ENCODE peak calls at places on chromosomes 12 and 14, in ten cellular contexts. One of them, this sample, is unnamed.

GRCh38 chr12:131871677-131872076 is 22.7 kb upstream of the ULK1 start:
- DNase-seq in CD4-positive, alpha-beta memory T cell: no peak
- DNase-seq in HepG2: no peak
- DNase-seq in fibroblast of lung: no peak
- DNase-seq in prostate gland: no peak
- DNase-seq in neural progenitor cell: no peak
- DNase-seq in heart left ventricle: no peak
- DNase-seq in mesendoderm: no peak
- DNase-seq in Karpas-422: no peak
- DNase-seq in IMR-90: no peak
- DNase-seq in this sample: no peak

GRCh38 chr14:46352876-46353275 is 298.7 kb downstream of the RPL10L start:
- DNase-seq in fibroblast of lung: no peak
- DNase-seq in heart left ventricle: no peak
- DNase-seq in neural progenitor cell: no peak
- DNase-seq in IMR-90: no peak
- DNase-seq in CD4-positive, alpha-beta memory T cell: no peak
- DNase-seq in mesendoderm: no peak
- DNase-seq in HepG2: no peak
- DNase-seq in prostate gland: no peak
- DNase-seq in Karpas-422: no peak
- DNase-seq in this sample: no peak

GRCh38 chr14:104545151-104545931 is 34.2 kb upstream of the C14orf180 start:
- DNase-seq in heart left ventricle: peak
- DNase-seq in IMR-90: no peak
- DNase-seq in Karpas-422: no peak
- DNase-seq in prostate gland: no peak
- DNase-seq in fibroblast of lung: peak
- DNase-seq in HepG2: no peak
- DNase-seq in mesendoderm: no peak
- DNase-seq in CD4-positive, alpha-beta memory T cell: no peak
- DNase-seq in neural progenitor cell: no peak
- DNase-seq in this sample: no peak

GRCh38 chr14:26597136-26598080 is at the start of gene NOVA1:
- DNase-seq in fibroblast of lung: no peak
- DNase-seq in neural progenitor cell: peak
- DNase-seq in mesendoderm: peak
- DNase-seq in HepG2: no peak
- DNase-seq in Karpas-422: no peak
- DNase-seq in heart left ventricle: peak
- DNase-seq in IMR-90: no peak
- DNase-seq in CD4-positive, alpha-beta memory T cell: no peak
- DNase-seq in prostate gland: no peak
- DNase-seq in this sample: no peak

GRCh38 chr14:103136388-103137271 is 13.4 kb downstream of the TNFAIP2 start:
- DNase-seq in neural progenitor cell: peak
- DNase-seq in prostate gland: no peak
- DNase-seq in CD4-positive, alpha-beta memory T cell: no peak
- DNase-seq in heart left ventricle: peak
- DNase-seq in mesendoderm: peak
- DNase-seq in HepG2: no peak
- DNase-seq in IMR-90: peak
- DNase-seq in fibroblast of lung: peak
- DNase-seq in Karpas-422: no peak
- DNase-seq in this sample: no peak

GRCh38 chr12:116881867-116882507 is 746 bp upstream of the HRK start:
- DNase-seq in fibroblast of lung: no peak
- DNase-seq in Karpas-422: no peak
- DNase-seq in heart left ventricle: no peak
- DNase-seq in CD4-positive, alpha-beta memory T cell: no peak
- DNase-seq in IMR-90: no peak
- DNase-seq in prostate gland: no peak
- DNase-seq in HepG2: no peak
- DNase-seq in neural progenitor cell: peak
- DNase-seq in mesendoderm: no peak
- DNase-seq in this sample: no peak

GRCh38 chr12:131860472-131861260 is 32.5 kb downstream of the MMP17 start:
- DNase-seq in prostate gland: no peak
- DNase-seq in HepG2: peak
- DNase-seq in neural progenitor cell: peak
- DNase-seq in mesendoderm: peak
- DNase-seq in IMR-90: peak
- DNase-seq in heart left ventricle: peak
- DNase-seq in fibroblast of lung: peak
- DNase-seq in Karpas-422: peak
- DNase-seq in CD4-positive, alpha-beta memory T cell: peak
- DNase-seq in this sample: no peak

GRCh38 chr12:118189761-118190181 is 53.8 kb downstream of the PEBP1 start:
- DNase-seq in CD4-positive, alpha-beta memory T cell: no peak
- DNase-seq in mesendoderm: peak
- DNase-seq in neural progenitor cell: peak
- DNase-seq in HepG2: no peak
- DNase-seq in heart left ventricle: no peak
- DNase-seq in Karpas-422: no peak
- DNase-seq in IMR-90: peak
- DNase-seq in prostate gland: peak
- DNase-seq in fibroblast of lung: peak
- DNase-seq in this sample: no peak

GRCh38 chr14:52690983-52691760 is 4.2 kb downstream of the ERO1A start:
- DNase-seq in neural progenitor cell: no peak
- DNase-seq in HepG2: no peak
- DNase-seq in mesendoderm: no peak
- DNase-seq in IMR-90: no peak
- DNase-seq in fibroblast of lung: peak
- DNase-seq in CD4-positive, alpha-beta memory T cell: no peak
- DNase-seq in Karpas-422: no peak
- DNase-seq in prostate gland: no peak
- DNase-seq in heart left ventricle: no peak
- DNase-seq in this sample: no peak

GRCh38 chr12:109766251-109766778 is 52.7 kb downstream of the FAM222A start:
- DNase-seq in IMR-90: no peak
- DNase-seq in CD4-positive, alpha-beta memory T cell: no peak
- DNase-seq in neural progenitor cell: no peak
- DNase-seq in fibroblast of lung: no peak
- DNase-seq in HepG2: no peak
- DNase-seq in prostate gland: no peak
- DNase-seq in mesendoderm: peak
- DNase-seq in Karpas-422: no peak
- DNase-seq in heart left ventricle: no peak
- DNase-seq in this sample: no peak

DNA sequence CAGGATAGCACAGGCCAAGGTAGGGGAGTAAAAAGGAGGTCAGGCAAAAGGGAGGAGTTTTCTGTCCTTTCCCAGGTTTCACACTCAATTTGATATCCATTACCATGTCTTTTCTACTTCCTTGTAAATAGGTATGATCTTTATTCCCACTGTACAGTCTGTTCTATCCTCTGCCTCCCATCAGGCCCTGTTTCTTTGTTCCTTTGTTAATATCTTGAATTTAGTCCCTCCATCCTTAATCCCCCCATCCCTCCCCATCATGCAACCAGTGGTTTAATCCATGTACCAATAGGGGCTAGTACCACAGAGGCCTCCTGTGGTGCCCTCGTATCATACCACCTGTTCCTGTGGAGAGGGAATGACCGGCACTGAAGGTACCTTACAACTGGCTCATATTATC is 3.6 kb upstream of the SUOX start:
- DNase-seq in Karpas-422: no peak
- DNase-seq in prostate gland: no peak
- DNase-seq in fibroblast of lung: no peak
- DNase-seq in heart left ventricle: no peak
- DNase-seq in IMR-90: no peak
- DNase-seq in neural progenitor cell: no peak
- DNase-seq in mesendoderm: no peak
- DNase-seq in CD4-positive, alpha-beta memory T cell: no peak
- DNase-seq in HepG2: no peak
- DNase-seq in this sample: no peak
- H3K27ac ChIP-seq in Karpas-422: no peak
- H3K27ac ChIP-seq in prostate gland: no peak
- H3K27ac ChIP-seq in fibroblast of lung: no peak
- H3K27ac ChIP-seq in heart left ventricle: no peak
- H3K27ac ChIP-seq in IMR-90: no peak
- H3K27ac ChIP-seq in neural progenitor cell: peak
- H3K27ac ChIP-seq in mesendoderm: no peak
- H3K27ac ChIP-seq in CD4-positive, alpha-beta memory T cell: no peak
- H3K27ac ChIP-seq in HepG2: no peak
- H3K27ac ChIP-seq in this sample: no peak

DNA sequence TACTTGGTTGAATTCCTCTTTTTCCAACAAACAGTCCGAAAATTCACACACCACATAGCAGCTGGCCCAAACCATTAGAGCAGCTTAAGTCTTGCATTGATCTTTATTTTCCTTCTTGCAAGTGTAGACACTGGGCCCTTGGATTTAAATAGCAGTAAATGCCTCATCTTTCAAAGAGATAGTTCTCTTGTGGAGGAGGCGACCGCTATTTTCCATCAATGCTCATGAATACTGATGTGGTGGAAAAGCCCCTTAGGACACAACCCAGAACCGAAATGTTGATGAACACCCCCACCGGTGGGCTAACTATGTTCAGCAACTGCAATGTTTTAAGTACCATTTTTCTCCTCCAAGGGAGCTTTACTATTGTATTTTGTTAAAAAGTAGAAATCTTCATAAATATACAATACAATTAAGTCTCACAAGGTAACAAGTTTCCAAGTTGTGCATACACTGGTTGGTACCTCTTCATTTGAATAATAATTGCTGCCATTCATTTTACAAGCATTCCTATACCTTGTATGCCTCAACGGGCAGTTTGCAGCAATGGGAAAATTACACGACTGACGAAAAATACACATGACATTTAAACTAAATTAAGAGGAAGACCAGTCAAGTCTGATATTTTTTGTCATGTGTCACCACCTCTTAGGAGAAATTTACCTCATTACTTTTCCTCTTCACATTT is 18.0 kb downstream of the NIN start:
- DNase-seq in HepG2: no peak
- DNase-seq in IMR-90: no peak
- DNase-seq in mesendoderm: no peak
- DNase-seq in Karpas-422: no peak
- DNase-seq in fibroblast of lung: no peak
- DNase-seq in heart left ventricle: no peak
- DNase-seq in prostate gland: no peak
- DNase-seq in CD4-positive, alpha-beta memory T cell: no peak
- DNase-seq in neural progenitor cell: no peak
- DNase-seq in this sample: no peak
- H3K4me3 ChIP-seq in HepG2: no peak
- H3K4me3 ChIP-seq in IMR-90: no peak
- H3K4me3 ChIP-seq in mesendoderm: no peak
- H3K4me3 ChIP-seq in Karpas-422: peak
- H3K4me3 ChIP-seq in fibroblast of lung: no peak
- H3K4me3 ChIP-seq in heart left ventricle: no peak
- H3K4me3 ChIP-seq in prostate gland: no peak
- H3K4me3 ChIP-seq in CD4-positive, alpha-beta memory T cell: no peak
- H3K4me3 ChIP-seq in neural progenitor cell: no peak
- H3K4me3 ChIP-seq in this sample: no peak

DNA sequence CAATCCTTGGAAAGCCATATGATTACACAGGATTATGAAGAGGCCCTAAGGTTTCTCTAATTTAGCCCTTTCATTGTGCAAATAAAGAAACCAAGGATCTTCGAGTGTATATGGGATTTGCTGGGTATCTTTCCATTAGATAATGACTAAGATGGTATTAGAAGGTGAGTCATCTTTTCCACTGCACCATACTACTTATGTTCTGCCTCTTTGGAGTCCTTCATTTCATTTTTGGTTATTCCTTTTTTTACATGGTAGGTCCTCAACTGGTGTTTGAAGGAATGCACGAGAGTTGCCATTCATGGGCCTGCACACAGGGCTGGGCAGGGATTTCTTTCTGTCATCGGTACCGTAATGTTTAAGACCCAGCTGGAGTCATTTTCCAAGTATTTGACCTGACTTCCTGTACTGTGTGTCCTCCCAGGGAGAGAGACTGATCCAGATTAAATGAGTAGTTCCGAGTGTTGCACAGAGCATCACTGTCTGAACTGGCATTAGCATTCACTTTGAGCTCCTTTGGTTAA is 85.7 kb downstream of the BORCS5 start:
- DNase-seq in heart left ventricle: no peak
- DNase-seq in CD4-positive, alpha-beta memory T cell: no peak
- DNase-seq in prostate gland: no peak
- DNase-seq in IMR-90: peak
- DNase-seq in fibroblast of lung: peak
- DNase-seq in neural progenitor cell: no peak
- DNase-seq in Karpas-422: no peak
- DNase-seq in HepG2: no peak
- DNase-seq in mesendoderm: no peak
- DNase-seq in this sample: no peak
- H3K27ac ChIP-seq in heart left ventricle: peak
- H3K27ac ChIP-seq in CD4-positive, alpha-beta memory T cell: peak
- H3K27ac ChIP-seq in prostate gland: peak
- H3K27ac ChIP-seq in IMR-90: no peak
- H3K27ac ChIP-seq in fibroblast of lung: no peak
- H3K27ac ChIP-seq in neural progenitor cell: no peak
- H3K27ac ChIP-seq in Karpas-422: no peak
- H3K27ac ChIP-seq in HepG2: no peak
- H3K27ac ChIP-seq in mesendoderm: no peak
- H3K27ac ChIP-seq in this sample: peak

GRCh38 chr12:102437511-102437910 is 42.9 kb downstream of the IGF1 start:
- DNase-seq in mesendoderm: no peak
- DNase-seq in IMR-90: no peak
- DNase-seq in heart left ventricle: no peak
- DNase-seq in neural progenitor cell: no peak
- DNase-seq in CD4-positive, alpha-beta memory T cell: no peak
- DNase-seq in Karpas-422: no peak
- DNase-seq in HepG2: no peak
- DNase-seq in prostate gland: no peak
- DNase-seq in fibroblast of lung: no peak
- DNase-seq in this sample: no peak

GRCh38 chr12:102439391-102440108 is 40.8 kb downstream of the IGF1 start:
- DNase-seq in HepG2: no peak
- DNase-seq in CD4-positive, alpha-beta memory T cell: no peak
- DNase-seq in Karpas-422: no peak
- DNase-seq in IMR-90: peak
- DNase-seq in mesendoderm: no peak
- DNase-seq in heart left ventricle: no peak
- DNase-seq in prostate gland: no peak
- DNase-seq in neural progenitor cell: no peak
- DNase-seq in fibroblast of lung: peak
- DNase-seq in this sample: no peak

GRCh38 chr12:102440109-102440405 is 40.3 kb downstream of the IGF1 start:
- DNase-seq in neural progenitor cell: peak
- DNase-seq in mesendoderm: no peak
- DNase-seq in IMR-90: no peak
- DNase-seq in Karpas-422: no peak
- DNase-seq in HepG2: no peak
- DNase-seq in CD4-positive, alpha-beta memory T cell: no peak
- DNase-seq in heart left ventricle: no peak
- DNase-seq in prostate gland: no peak
- DNase-seq in fibroblast of lung: no peak
- DNase-seq in this sample: no peak

GRCh38 chr12:102438047-102438822 is 42.1 kb downstream of the IGF1 start:
- DNase-seq in IMR-90: peak
- DNase-seq in HepG2: peak
- DNase-seq in mesendoderm: no peak
- DNase-seq in Karpas-422: no peak
- DNase-seq in heart left ventricle: no peak
- DNase-seq in prostate gland: no peak
- DNase-seq in CD4-positive, alpha-beta memory T cell: no peak
- DNase-seq in neural progenitor cell: peak
- DNase-seq in fibroblast of lung: peak
- DNase-seq in this sample: no peak

GRCh38 chr12:102438823-102439205 is 41.5 kb downstream of the IGF1 start:
- DNase-seq in HepG2: no peak
- DNase-seq in mesendoderm: no peak
- DNase-seq in prostate gland: no peak
- DNase-seq in IMR-90: no peak
- DNase-seq in fibroblast of lung: peak
- DNase-seq in heart left ventricle: no peak
- DNase-seq in CD4-positive, alpha-beta memory T cell: no peak
- DNase-seq in neural progenitor cell: no peak
- DNase-seq in Karpas-422: no peak
- DNase-seq in this sample: no peak
- H3K4me3 ChIP-seq in HepG2: no peak
- H3K4me3 ChIP-seq in mesendoderm: no peak
- H3K4me3 ChIP-seq in prostate gland: no peak
- H3K4me3 ChIP-seq in IMR-90: no peak
- H3K4me3 ChIP-seq in fibroblast of lung: no peak
- H3K4me3 ChIP-seq in heart left ventricle: no peak
- H3K4me3 ChIP-seq in CD4-positive, alpha-beta memory T cell: no peak
- H3K4me3 ChIP-seq in neural progenitor cell: no peak
- H3K4me3 ChIP-seq in Karpas-422: no peak
- H3K4me3 ChIP-seq in this sample: no peak